ENCODE peak calls at places on chromosome 2, in seven cellular contexts. P is dorsolateral prefrontal cortex, C is uterus, S is mammary epithelial cell, G is BJ, V is LNCaP clone FGC, U is IMR-90. Z is an unnamed sample.
A peak's percentile ranks its signal among the peaks of the same experiment; 100 is the strongest.

GRCh38 chr2:54977149-54977548 is 73.1 kb downstream of the RTN4 start:
- DNase-seq in C (no peak), S (no peak), V (no peak), P (no peak), U (no peak), G (no peak), Z (no peak)

GRCh38 chr2:216211614-216212013 is 102.5 kb downstream of the XRCC5 start:
- DNase-seq in P (no peak), G (no peak), V (no peak), C (no peak), S (no peak), U (no peak), Z (no peak)

GRCh38 chr2:177666408-177666807 is 273.8 kb downstream of the AGPS start:
- DNase-seq in P (no peak), V (no peak), C (no peak), G (no peak), S (peak; percentile 15), U (peak; percentile 1), Z (no peak)

GRCh38 chr2:212385241-212385640 is 153.4 kb downstream of the ERBB4 start:
- DNase-seq in P (no peak), U (no peak), V (no peak), G (no peak), S (peak; percentile 67), C (no peak), Z (no peak)

GRCh38 chr2:650343-651310 is 26.6 kb downstream of the TMEM18 start:
- DNase-seq in P (no peak), C (no peak), S (no peak), U (no peak), G (peak; percentile 70), V (no peak), Z (no peak)

GRCh38 chr2:177589191-177589590 is 196.6 kb downstream of the AGPS start:
- DNase-seq in P (no peak), U (no peak), S (no peak), C (no peak), G (no peak), V (no peak), Z (no peak)

GRCh38 chr2:44777542-44777941 is 164.0 kb upstream of the SIX3 start:
- DNase-seq in V (no peak), S (no peak), U (no peak), G (no peak), C (no peak), P (no peak), Z (no peak)

GRCh38 chr2:176963888-176964287 is 248.7 kb upstream of the HNRNPA3 start:
- DNase-seq in G (no peak), P (no peak), V (no peak), C (no peak), S (no peak), U (no peak), Z (no peak)

GRCh38 chr2:179981085-179981484 is 26.0 kb downstream of the CWC22 start:
- DNase-seq in P (no peak), G (no peak), U (peak; percentile 72), C (no peak), V (no peak), S (no peak), Z (peak; percentile 51)

GRCh38 chr2:43840961-43841360 is 2.2 kb downstream of the ABCG8 start:
- DNase-seq in V (no peak), S (peak; percentile 20), G (no peak), C (no peak), P (no peak), U (no peak), Z (no peak)

GRCh38 chr2:235458839-235459273 is 35.0 kb upstream of the AGAP1 start:
- DNase-seq in G (no peak), P (no peak), V (no peak), S (peak; percentile 46), U (peak; percentile 26), C (no peak), Z (no peak)

GRCh38 chr2:21757805-21758204 is 634.0 kb downstream of the TDRD15 start:
- DNase-seq in G (no peak), S (no peak), C (no peak), V (no peak), U (no peak), P (no peak), Z (no peak)

GRCh38 chr2:21759819-21760218 is 636.1 kb downstream of the TDRD15 start:
- DNase-seq in U (peak; percentile 14), S (no peak), P (no peak), C (no peak), G (no peak), V (no peak), Z (peak; percentile 9)

GRCh38 chr2:21748501-21748900 is 624.7 kb downstream of the TDRD15 start:
- DNase-seq in P (no peak), V (no peak), C (no peak), G (no peak), S (no peak), U (peak; percentile 44), Z (no peak)

GRCh38 chr2:21754164-21754788 is 630.5 kb downstream of the TDRD15 start:
- DNase-seq in V (no peak), U (no peak), S (no peak), C (no peak), G (no peak), P (no peak), Z (no peak)
- TF ChIP-seq CTCF in V (peak; percentile 49), U (peak; percentile 31), S (peak; percentile 26), C (no peak), G (peak; percentile 34), P (peak; percentile 15), Z (peak; percentile 36)

GRCh38 chr2:26173596-26174482 is 951 bp downstream of the GAREM2 start:
- DNase-seq in V (no peak), U (no peak), C (no peak), P (peak; percentile 26), G (no peak), S (no peak), Z (no peak)
- H3K4me3 ChIP-seq in V (peak overlapping the region; percentile 57), U (no peak overlapping the region), C (no peak overlapping the region), P (peak overlapping the region; percentile 57), G (no peak overlapping the region), S (peak overlapping the region; percentile 42), Z (peak overlapping the region; percentile 31)

GRCh38 chr2:106709229-106709628 is 176.7 kb downstream of the ST6GAL2 start:
- DNase-seq in S (no peak), G (no peak), V (peak; percentile 60), U (no peak), P (no peak), C (no peak), Z (no peak)

GRCh38 chr2:106703161-106703560 is 182.8 kb downstream of the ST6GAL2 start:
- DNase-seq in G (no peak), C (no peak), P (no peak), U (no peak), V (no peak), S (no peak), Z (no peak)

GRCh38 chr2:106704798-106705197 is 181.2 kb downstream of the ST6GAL2 start:
- DNase-seq in U (no peak), G (no peak), S (no peak), V (no peak), P (no peak), C (no peak), Z (no peak)

GRCh38 chr2:106705877-106706276 is 180.1 kb downstream of the ST6GAL2 start:
- DNase-seq in G (no peak), S (no peak), V (no peak), U (no peak), C (no peak), P (no peak), Z (no peak)

GRCh38 chr2:106708189-106708588 is 177.8 kb downstream of the ST6GAL2 start:
- DNase-seq in V (no peak), U (no peak), G (no peak), P (no peak), S (no peak), C (no peak), Z (no peak)
- TF ChIP-seq CTCF in V (no peak), U (no peak), G (no peak), P (no peak), S (no peak), C (no peak), Z (no peak)

DNA sequence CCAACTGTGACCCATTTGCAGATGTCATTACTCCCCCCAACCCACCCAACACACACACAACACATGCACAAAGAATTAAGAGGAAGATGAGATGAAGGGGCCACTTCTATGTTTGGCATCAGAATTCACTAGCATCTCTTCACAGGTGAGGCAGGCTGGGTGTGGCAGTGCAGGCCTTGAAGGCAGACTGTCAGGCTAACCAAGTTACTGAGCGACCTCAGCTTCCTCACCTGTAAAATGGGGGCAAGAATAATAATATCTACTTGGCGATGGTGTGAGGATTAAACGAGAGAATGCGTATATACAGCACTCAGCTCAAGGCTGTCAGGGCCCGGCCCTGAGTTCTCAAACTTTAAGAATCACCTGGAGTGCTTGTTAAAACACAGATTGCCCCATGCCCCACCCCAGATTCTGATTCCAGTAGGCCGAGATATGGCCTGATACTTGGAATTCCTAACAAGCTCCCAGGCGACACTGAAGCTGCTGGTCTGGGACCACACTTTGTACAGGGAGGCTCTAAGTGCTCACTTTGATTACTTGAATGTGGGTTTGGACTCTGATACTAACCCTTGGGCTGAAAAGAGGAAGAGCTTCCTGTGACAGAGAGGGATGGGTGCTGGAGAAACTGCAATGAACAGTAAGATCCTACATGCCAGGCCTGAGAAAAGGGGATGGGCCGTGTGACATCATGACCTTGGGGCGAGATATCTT is 1.1 kb downstream of the ACTG2 start:
- DNase-seq in P (no peak), V (no peak), S (no peak), C (no peak), U (no peak), G (no peak), Z (no peak)
- H3K4me3 ChIP-seq in P (no peak overlapping the region), V (no peak overlapping the region), S (no peak overlapping the region), C (peak overlapping the region; percentile 76), U (peak overlapping the region; percentile 77), G (no peak overlapping the region), Z (no peak overlapping the region)

GRCh38 chr2:230219419-230220331 is at the start of gene SP110:
- DNase-seq in V (peak; percentile 74), U (peak; percentile 80), S (peak; percentile 96), C (peak; percentile 76), P (peak; percentile 50), G (peak; percentile 39), Z (peak; percentile 68)
- TF ChIP-seq CTCF in V (no peak), U (no peak), S (no peak), C (no peak), P (no peak), G (no peak), Z (no peak)

DNA sequence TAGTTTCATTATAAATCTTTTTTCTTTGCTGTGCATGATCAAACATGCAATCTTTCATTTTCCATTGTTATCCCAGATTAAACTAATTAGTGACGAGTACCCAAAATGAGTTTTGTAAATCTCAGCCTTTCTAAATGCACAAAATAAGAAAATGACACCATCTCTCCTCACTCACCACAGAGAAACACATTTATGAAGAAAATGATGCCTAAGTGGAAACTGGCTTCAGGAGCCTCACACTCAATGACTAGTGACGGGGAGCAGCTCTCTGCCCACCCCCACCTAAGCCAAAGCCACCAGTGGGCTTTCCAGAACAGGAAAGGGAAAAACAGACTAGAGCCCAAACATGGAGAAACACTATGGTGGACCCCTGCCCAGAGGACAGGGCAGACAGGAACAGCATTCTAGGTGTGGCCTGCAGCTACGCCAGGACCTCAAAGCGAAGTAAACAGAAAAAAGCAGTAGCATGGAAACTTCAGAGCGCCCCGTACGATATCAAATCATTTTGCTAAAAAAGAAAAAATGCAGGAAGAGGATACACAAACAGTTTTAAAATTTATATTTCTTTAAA is 113.5 kb downstream of the RBMS1 start:
- DNase-seq in P (no peak), G (no peak), V (no peak), C (no peak), U (no peak), S (no peak), Z (no peak)
- H3K4me3 ChIP-seq in P (no peak overlapping the region), G (no peak overlapping the region), V (no peak overlapping the region), C (no peak overlapping the region), U (no peak overlapping the region), S (no peak overlapping the region), Z (no peak overlapping the region)

Z was measured in astrocyte of the cerebellum.